ENCODE peak calls at places on chromosomes 13 and 19, in ten cellular contexts. W is hypothalamus; B is MCF 10A; Y is NCI-H1417; C is Karpas-422; U is progenitor cell of endocrine pancreas; T is NCI-H1436; I is CD4-positive, alpha-beta T cell; E is left cardiac atrium; R is tibial artery. P is an unnamed sample.

GRCh38 chr13:44803390-44803789 is 185.9 kb downstream of the NUFIP1 start:
- DNase-seq in W (no peak), B (no peak), Y (no peak), C (no peak), U (no peak), T (no peak), I (no peak), E (no peak), R (no peak), P (no peak)

GRCh38 chr19:39083983-39084731 is at the start of gene ACP7:
- DNase-seq in W (peak), B (no peak), Y (peak), C (no peak), U (no peak), T (no peak), I (no peak), E (no peak), R (no peak), P (no peak)

GRCh38 chr19:48490980-48491792 is 20.4 kb downstream of the LMTK3 start:
- DNase-seq in W (no peak), B (peak), Y (peak), C (peak), U (no peak), T (peak), I (no peak), E (no peak), R (no peak), P (no peak)

GRCh38 chr19:28847468-28847867 is 365.5 kb downstream of the UQCRFS1 start:
- DNase-seq in W (no peak), B (no peak), Y (no peak), C (no peak), U (no peak), T (no peak), I (no peak), E (no peak), R (no peak), P (no peak)

GRCh38 chr19:1655131-1655981 is 2.9 kb upstream of the TCF3 start:
- DNase-seq in W (no peak), B (no peak), Y (no peak), C (no peak), U (no peak), T (no peak), I (no peak), E (no peak), R (no peak), P (no peak)

GRCh38 chr13:109833071-109833470 is 46.7 kb upstream of the IRS2 start:
- DNase-seq in W (no peak), B (no peak), Y (no peak), C (no peak), U (no peak), T (no peak), I (no peak), E (no peak), R (no peak), P (no peak)

GRCh38 chr13:48232420-48233096 is 448 bp upstream of the ITM2B start:
- DNase-seq in W (no peak), B (no peak), Y (peak), C (no peak), U (no peak), T (no peak), I (no peak), E (no peak), R (peak), P (no peak)

GRCh38 chr13:103203750-103204330 is 137.6 kb upstream of the SLC10A2 start:
- DNase-seq in W (no peak), B (no peak), Y (peak), C (no peak), U (no peak), T (no peak), I (no peak), E (no peak), R (no peak), P (no peak)

GRCh38 chr19:23991170-23991569 is 76.5 kb downstream of the ZNF726 start:
- DNase-seq in W (no peak), B (peak), Y (peak), C (no peak), U (no peak), T (no peak), I (no peak), E (no peak), R (no peak), P (no peak)

GRCh38 chr19:32164384-32164992 is 180.9 kb upstream of the ZNF507 start:
- DNase-seq in W (no peak), B (no peak), Y (no peak), C (no peak), U (no peak), T (no peak), I (no peak), E (no peak), R (no peak), P (no peak)

GRCh38 chr13:61040180-61040579 is 375.5 kb downstream of the PCDH20 start:
- DNase-seq in W (no peak), B (no peak), Y (no peak), C (no peak), U (no peak), T (no peak), I (no peak), E (no peak), R (no peak), P (no peak)

GRCh38 chr13:35378939-35379338 is 97.5 kb downstream of the MAB21L1 start:
- DNase-seq in W (no peak), B (no peak), Y (no peak), C (no peak), U (no peak), T (no peak), I (no peak), E (no peak), R (no peak), P (no peak)

GRCh38 chr13:109755997-109756396 is 30.4 kb downstream of the IRS2 start:
- DNase-seq in W (no peak), B (no peak), Y (no peak), C (no peak), U (no peak), T (no peak), I (no peak), E (no peak), R (no peak), P (no peak)

GRCh38 chr13:92967923-92968322 is 258.7 kb upstream of the GPC6 start:
- DNase-seq in W (no peak), B (peak), Y (peak), C (no peak), U (no peak), T (no peak), I (no peak), E (no peak), R (no peak), P (no peak)

GRCh38 chr13:99307247-99307646 is at the start of gene GPR183:
- DNase-seq in W (no peak), B (no peak), Y (peak), C (no peak), U (no peak), T (no peak), I (no peak), E (no peak), R (no peak), P (no peak)

GRCh38 chr13:52974711-52975110 is 53.9 kb upstream of the OLFM4 start:
- DNase-seq in W (no peak), B (no peak), Y (no peak), C (peak), U (no peak), T (no peak), I (no peak), E (no peak), R (no peak), P (no peak)

GRCh38 chr19:46618670-46619231 is 6.1 kb downstream of the PTGIR start:
- DNase-seq in W (no peak), B (no peak), Y (peak), C (no peak), U (no peak), T (no peak), I (no peak), E (peak), R (no peak), P (no peak)

GRCh38 chr13:113449693-113450347 is 3.5 kb downstream of the ADPRHL1 start:
- DNase-seq in W (no peak), B (no peak), Y (no peak), C (no peak), U (no peak), T (no peak), I (no peak), E (no peak), R (peak), P (no peak)

GRCh38 chr13:64553411-64554129 is 2676.6 kb downstream of the PCDH9 start:
- DNase-seq in W (no peak), B (peak), Y (no peak), C (no peak), U (no peak), T (no peak), I (no peak), E (no peak), R (no peak), P (no peak)

GRCh38 chr19:39332293-39332692 is 3.5 kb downstream of the GMFG start:
- DNase-seq in W (no peak), B (no peak), Y (no peak), C (no peak), U (no peak), T (no peak), I (no peak), E (no peak), R (no peak), P (no peak)

GRCh38 chr13:73765651-73766384 is 368.4 kb downstream of the KLF12 start:
- DNase-seq in W (peak), B (no peak), Y (peak), C (no peak), U (peak), T (peak), I (peak), E (peak), R (peak), P (peak)

GRCh38 chr13:37207646-37208045 is 102.2 kb upstream of the CSNK1A1L start:
- DNase-seq in W (no peak), B (no peak), Y (no peak), C (no peak), U (no peak), T (no peak), I (no peak), E (no peak), R (no peak), P (no peak)

GRCh38 chr19:46714523-46715106 is 2.3 kb downstream of the PRKD2 start:
- DNase-seq in W (no peak), B (no peak), Y (no peak), C (peak), U (no peak), T (peak), I (peak), E (no peak), R (no peak), P (no peak)

P was measured in cardiac septum.